ENCODE peak calls at places on chromosomes 16 and 17, in eight cellular contexts. I, R, U, L, K, G, J and P are unnamed samples.

GRCh38 chr17:81020767-81021497 is 14.0 kb upstream of the BAIAP2 start:
- DNase-seq in J (peak; percentile 64), R (peak; percentile 83), K (no peak), G (peak; percentile 34), L (peak; percentile 45), I (no peak), U (no peak), P (peak; percentile 71)

GRCh38 chr17:29048440-29049360 is 5.8 kb downstream of the PIPOX start:
- DNase-seq in G (no peak), K (peak; percentile 65), I (no peak), L (no peak), R (no peak), J (peak; percentile 66), U (peak; percentile 66), P (peak; percentile 29)

GRCh38 chr16:19507882-19508281 is 14.0 kb downstream of the GDE1 start:
- DNase-seq in U (no peak), I (no peak), R (no peak), J (no peak), L (no peak), K (no peak), G (no peak), P (no peak)

GRCh38 chr17:44400226-44400847 is 10.9 kb upstream of the ITGA2B start:
- DNase-seq in R (no peak), G (peak; percentile 68), K (peak; percentile 18), J (peak; percentile 52), L (peak; percentile 38), I (no peak), U (no peak), P (peak; percentile 42)

GRCh38 chr16:19521471-19522368 is at the start of gene GDE1:
- DNase-seq in G (peak; percentile 90), K (peak; percentile 98), L (peak; percentile 90), J (peak; percentile 97), R (peak; percentile 98), I (peak; percentile 97), U (peak; percentile 94), P (peak; percentile 88)

GRCh38 chr16:84749815-84750214 is 50.0 kb downstream of the USP10 start:
- DNase-seq in J (no peak), I (no peak), G (peak; percentile 61), K (no peak), U (no peak), L (no peak), R (no peak), P (no peak)

GRCh38 chr17:59572301-59572924 is 7.0 kb downstream of the DHX40 start:
- DNase-seq in K (no peak), G (peak; percentile 31), I (no peak), J (no peak), U (no peak), R (no peak), L (no peak), P (no peak)

GRCh38 chr17:77212833-77213777 is 72.3 kb downstream of the SEC14L1 start:
- DNase-seq in J (no peak), L (no peak), R (peak; percentile 75), K (no peak), I (no peak), G (no peak), U (no peak), P (no peak)

GRCh38 chr16:67181346-67181745 is 2.4 kb downstream of the MATCAP1 start:
- DNase-seq in K (no peak), J (peak; percentile 73), I (no peak), L (peak; percentile 47), U (no peak), G (peak; percentile 80), R (peak; percentile 74), P (peak; percentile 84)

GRCh38 chr16:25051446-25052160 is 36.4 kb upstream of the ARHGAP17 start:
- DNase-seq in L (peak; percentile 87), G (peak; percentile 68), U (no peak), K (no peak), R (no peak), I (no peak), J (peak; percentile 29), P (peak; percentile 26)

GRCh38 chr17:48023408-48024148 is 14.0 kb downstream of the COPZ2 start:
- DNase-seq in K (peak; percentile 93), L (peak; percentile 83), G (no peak), J (peak; percentile 95), U (peak; percentile 83), I (peak; percentile 98), R (peak; percentile 95), P (peak; percentile 59)

GRCh38 chr16:73161977-73162376 is 114.0 kb upstream of the ZFHX3 start:
- DNase-seq in L (no peak), K (no peak), G (peak; percentile 46), U (no peak), J (no peak), R (no peak), I (no peak), P (no peak)

GRCh38 chr16:74760007-74760767 is 14.4 kb downstream of the FA2H start:
- DNase-seq in G (peak; percentile 20), L (peak; percentile 78), I (no peak), K (no peak), R (no peak), J (no peak), U (no peak), P (no peak)

GRCh38 chr16:30894540-30895368 is 877 bp upstream of the BCL7C start:
- DNase-seq in G (no peak), R (peak; percentile 1), J (no peak), L (peak; percentile 41), U (no peak), I (no peak), K (no peak), P (no peak)

GRCh38 chr17:45733781-45734180 is 50.3 kb upstream of the CRHR1 start:
- DNase-seq in K (no peak), J (no peak), U (no peak), R (no peak), I (peak; percentile 4), L (no peak), G (no peak), P (no peak)

GRCh38 chr16:72621651-72622050 is 426.3 kb downstream of the ZFHX3 start:
- DNase-seq in U (no peak), L (peak; percentile 10), R (no peak), K (no peak), G (peak; percentile 18), J (no peak), I (no peak), P (no peak)

GRCh38 chr17:65553009-65553645 is 8.3 kb downstream of the AXIN2 start:
- DNase-seq in K (no peak), L (no peak), R (no peak), J (peak; percentile 64), U (no peak), G (peak; percentile 78), I (no peak), P (peak; percentile 77)

GRCh38 chr16:28001642-28002041 is 61.9 kb downstream of the GSG1L start:
- DNase-seq in L (no peak), I (no peak), J (no peak), G (no peak), K (no peak), R (no peak), U (no peak), P (no peak)

GRCh38 chr17:78741644-78742284 is 40.3 kb downstream of the CYTH1 start:
- DNase-seq in J (no peak), K (no peak), L (no peak), G (no peak), R (no peak), I (no peak), U (no peak), P (no peak)

GRCh38 chr17:73902416-73903181 is 258.4 kb upstream of the SDK2 start:
- DNase-seq in U (peak; percentile 35), G (no peak), L (no peak), K (peak; percentile 39), R (peak; percentile 67), I (peak; percentile 72), J (no peak), P (no peak)

GRCh38 chr17:4839965-4840892 is 7.1 kb downstream of the MINK1 start:
- DNase-seq in J (no peak), G (no peak), K (no peak), I (no peak), R (no peak), L (no peak), U (no peak), P (no peak)

GRCh38 chr16:2713985-2714774 is 5.8 kb downstream of the PRSS27 start:
- DNase-seq in I (no peak), R (no peak), U (peak; percentile 33), K (no peak), G (no peak), J (no peak), L (no peak), P (no peak)

GRCh38 chr17:41020346-41020745 is 6.7 kb downstream of the KRTAP1-5 start:
- DNase-seq in U (no peak), G (no peak), K (no peak), R (no peak), J (no peak), L (no peak), I (no peak), P (no peak)

GRCh38 chr16:71230122-71230845 is at the start of gene HYDIN:
- DNase-seq in U (peak; percentile 91), K (peak; percentile 98), L (peak; percentile 76), J (peak; percentile 89), R (peak; percentile 64), G (peak; percentile 61), I (peak; percentile 95), P (peak; percentile 24)

GRCh38 chr17:57995076-57995956 is 7.3 kb upstream of the VEZF1 start:
- DNase-seq in R (peak; percentile 63), G (peak; percentile 87), U (peak; percentile 88), K (peak; percentile 82), J (peak; percentile 89), I (peak; percentile 84), L (peak; percentile 74), P (peak; percentile 82)

GRCh38 chr17:20095366-20096080 is 86.4 kb downstream of the SPECC1 start:
- DNase-seq in U (peak; percentile 7), K (peak; percentile 83), R (peak; percentile 89), L (peak; percentile 43), G (peak; percentile 35), I (peak; percentile 84), J (peak; percentile 81), P (peak; percentile 32)

GRCh38 chr16:17396762-17397498 is 73.8 kb downstream of the XYLT1 start:
- DNase-seq in I (no peak), J (peak; percentile 47), L (no peak), G (peak; percentile 56), K (no peak), R (peak; percentile 69), U (peak; percentile 68), P (peak; percentile 44)

GRCh38 chr17:9676742-9677387 is 31.5 kb downstream of the USP43 start:
- DNase-seq in R (no peak), I (no peak), G (peak; percentile 74), K (no peak), U (no peak), L (peak; percentile 99), J (peak; percentile 77), P (peak; percentile 90)

GRCh38 chr16:15613676-15614075 is 29.3 kb downstream of the MARF1 start:
- DNase-seq in K (no peak), R (no peak), J (peak; percentile 30), L (peak; percentile 81), G (no peak), I (no peak), U (no peak), P (no peak)

GRCh38 chr17:17844079-17844478 is 7.3 kb upstream of the SREBF1 start:
- DNase-seq in L (no peak), U (no peak), K (no peak), J (no peak), I (no peak), G (no peak), R (no peak), P (no peak)

GRCh38 chr17:47789611-47790520 is 31.7 kb downstream of the OSBPL7 start:
- DNase-seq in R (peak; percentile 82), K (peak; percentile 87), I (peak; percentile 84), G (peak; percentile 59), U (peak; percentile 64), J (peak; percentile 76), L (peak; percentile 59), P (peak; percentile 31)

GRCh38 chr17:42985225-42985624 is 4.9 kb downstream of the RUNDC1 start:
- DNase-seq in J (no peak), L (no peak), G (no peak), R (no peak), K (no peak), I (no peak), U (no peak), P (no peak)

GRCh38 chr17:35368086-35368824 is 5.2 kb downstream of the SLFN11 start:
- DNase-seq in K (no peak), R (no peak), L (no peak), I (peak; percentile 43), J (no peak), U (no peak), G (peak; percentile 56), P (no peak)

GRCh38 chr17:60630352-60630751 is 30.4 kb downstream of the PPM1D start:
- DNase-seq in G (peak; percentile 75), K (no peak), L (no peak), R (no peak), J (peak; percentile 41), I (no peak), U (no peak), P (peak; percentile 20)